ENCODE peak calls at places on chromosomes 12 and 14, in four cellular contexts. X, H, P and Z are unnamed samples.

GRCh38 chr14:76761849-76762616 is 765 bp downstream of the VASH1 start:
- DNase-seq in P (no peak), X (no peak), H (no peak), Z (no peak)

GRCh38 chr12:92717202-92717601 is 14.4 kb downstream of the PLEKHG7 start:
- DNase-seq in P (no peak), X (no peak), H (no peak), Z (no peak)

GRCh38 chr12:47360771-47361388 is 281.1 kb upstream of the AMIGO2 start:
- DNase-seq in H (no peak), X (no peak), P (no peak), Z (no peak)

GRCh38 chr14:54537651-54538050 is 27.9 kb downstream of the CGRRF1 start:
- DNase-seq in H (no peak), X (no peak), P (no peak), Z (no peak)

GRCh38 chr12:95286713-95287112 is 69.1 kb downstream of the VEZT start:
- DNase-seq in H (no peak), P (peak), X (no peak), Z (no peak)

GRCh38 chr12:74537126-74537706 is 419 bp upstream of the ATXN7L3B start:
- DNase-seq in H (no peak), P (no peak), X (no peak), Z (no peak)

GRCh38 chr12:43586646-43587245 is 34.7 kb upstream of the ADAMTS20 start:
- DNase-seq in X (no peak), P (no peak), H (no peak), Z (no peak)

GRCh38 chr14:81797246-81797645 is 263.6 kb upstream of the SEL1L start:
- DNase-seq in H (no peak), P (no peak), X (no peak), Z (no peak)

GRCh38 chr12:55974308-55974724 is 438 bp downstream of the RAB5B start:
- DNase-seq in X (no peak), P (peak), H (peak), Z (no peak)

GRCh38 chr14:35865611-35866010 is 39.5 kb downstream of the BRMS1L start:
- DNase-seq in X (no peak), P (no peak), H (no peak), Z (no peak)

GRCh38 chr14:72516936-72517408 is 376.9 kb downstream of the DPF3 start:
- DNase-seq in H (peak), X (peak), P (no peak), Z (no peak)

GRCh38 chr14:23302290-23303225 is at the start of gene PPP1R3E:
- DNase-seq in H (peak), X (peak), P (peak), Z (no peak)

GRCh38 chr12:52614381-52615207 is 3.8 kb downstream of the KRT73 start:
- DNase-seq in P (no peak), H (no peak), X (no peak), Z (no peak)

GRCh38 chr14:85487215-85487614 is 42.7 kb upstream of the FLRT2 start:
- DNase-seq in X (no peak), P (no peak), H (no peak), Z (no peak)

GRCh38 chr14:104036250-104036649 is 49.2 kb upstream of the ASPG start:
- DNase-seq in H (no peak), X (no peak), P (no peak), Z (no peak)

GRCh38 chr12:130973906-130974305 is 20.2 kb downstream of the ADGRD1 start:
- DNase-seq in P (peak), H (no peak), X (no peak), Z (no peak)

GRCh38 chr14:72894623-72895378 is 900 bp upstream of the DPF3 start:
- DNase-seq in P (no peak), H (no peak), X (no peak), Z (no peak)

GRCh38 chr12:108622425-108622824 is 11.3 kb downstream of the SELPLG start:
- DNase-seq in H (no peak), X (no peak), P (no peak), Z (no peak)

GRCh38 chr12:95637471-95638155 is 86.3 kb upstream of the USP44 start:
- DNase-seq in P (no peak), H (no peak), X (no peak), Z (no peak)

GRCh38 chr12:54680374-54680773 is 32.2 kb upstream of the DCD start:
- DNase-seq in H (no peak), P (no peak), X (no peak), Z (no peak)

GRCh38 chr14:53183611-53184010 is 30.5 kb upstream of the DDHD1 start:
- DNase-seq in H (no peak), P (no peak), X (no peak), Z (no peak)

GRCh38 chr12:124727244-124727673 is 136.4 kb downstream of the SCARB1 start:
- DNase-seq in P (peak), X (no peak), H (no peak), Z (peak)

GRCh38 chr12:54879579-54879978 is 25.3 kb downstream of the MUCL1 start:
- DNase-seq in H (no peak), X (no peak), P (no peak), Z (no peak)

GRCh38 chr12:50243507-50243906 is 39.8 kb downstream of the LIMA1 start:
- DNase-seq in P (no peak), H (no peak), X (no peak), Z (no peak)